ENCODE peak calls at places on chromosomes 7 and 10, in eight cellular contexts. One of them, this sample, is unnamed.

GRCh38 chr7:158442260-158442659 is 145.4 kb downstream of the PTPRN2 start:
- DNase-seq in AG04449: no peak
- DNase-seq in neural crest cell: no peak
- DNase-seq in CD4-positive, alpha-beta T cell: no peak
- DNase-seq in AG10803: no peak
- DNase-seq in osteoblast: no peak
- DNase-seq in AG09319: no peak
- DNase-seq in CD8-positive, alpha-beta T cell: no peak
- DNase-seq in this sample: no peak

GRCh38 chr7:134827889-134828288 is 48.5 kb downstream of the CALD1 start:
- DNase-seq in AG04449: no peak
- DNase-seq in neural crest cell: no peak
- DNase-seq in CD4-positive, alpha-beta T cell: no peak
- DNase-seq in AG10803: peak; percentile 72
- DNase-seq in osteoblast: no peak
- DNase-seq in AG09319: no peak
- DNase-seq in CD8-positive, alpha-beta T cell: no peak
- DNase-seq in this sample: no peak

GRCh38 chr7:128763541-128763940 is 12.1 kb downstream of the OPN1SW start:
- DNase-seq in AG04449: no peak
- DNase-seq in neural crest cell: no peak
- DNase-seq in CD4-positive, alpha-beta T cell: no peak
- DNase-seq in AG10803: peak; percentile 26
- DNase-seq in osteoblast: no peak
- DNase-seq in AG09319: no peak
- DNase-seq in CD8-positive, alpha-beta T cell: no peak
- DNase-seq in this sample: no peak

GRCh38 chr10:31051703-31052102 is 20.0 kb upstream of the ZNF438 start:
- DNase-seq in AG04449: no peak
- DNase-seq in neural crest cell: no peak
- DNase-seq in CD4-positive, alpha-beta T cell: no peak
- DNase-seq in AG10803: no peak
- DNase-seq in osteoblast: peak; percentile 47
- DNase-seq in AG09319: no peak
- DNase-seq in CD8-positive, alpha-beta T cell: no peak
- DNase-seq in this sample: no peak

GRCh38 chr10:76315240-76315639 is 883.8 kb downstream of the LRMDA start:
- DNase-seq in AG04449: no peak
- DNase-seq in neural crest cell: no peak
- DNase-seq in CD4-positive, alpha-beta T cell: no peak
- DNase-seq in AG10803: no peak
- DNase-seq in osteoblast: no peak
- DNase-seq in AG09319: no peak
- DNase-seq in CD8-positive, alpha-beta T cell: no peak
- DNase-seq in this sample: no peak

GRCh38 chr10:6151087-6151977 is 51.4 kb upstream of the PFKFB3 start:
- DNase-seq in AG04449: no peak
- DNase-seq in neural crest cell: peak; percentile 39
- DNase-seq in CD4-positive, alpha-beta T cell: no peak
- DNase-seq in AG10803: peak; percentile 61
- DNase-seq in osteoblast: peak; percentile 96
- DNase-seq in AG09319: no peak
- DNase-seq in CD8-positive, alpha-beta T cell: no peak
- DNase-seq in this sample: no peak

GRCh38 chr10:44935201-44935960 is 24.2 kb upstream of the RASSF4 start:
- DNase-seq in AG04449: peak; percentile 85
- DNase-seq in neural crest cell: no peak
- DNase-seq in CD4-positive, alpha-beta T cell: no peak
- DNase-seq in AG10803: peak; percentile 92
- DNase-seq in osteoblast: peak; percentile 84
- DNase-seq in AG09319: no peak
- DNase-seq in CD8-positive, alpha-beta T cell: no peak
- DNase-seq in this sample: no peak

GRCh38 chr7:45035909-45036308 is 35.9 kb downstream of the CCM2 start:
- DNase-seq in AG04449: no peak
- DNase-seq in neural crest cell: no peak
- DNase-seq in CD4-positive, alpha-beta T cell: no peak
- DNase-seq in AG10803: no peak
- DNase-seq in osteoblast: no peak
- DNase-seq in AG09319: no peak
- DNase-seq in CD8-positive, alpha-beta T cell: no peak
- DNase-seq in this sample: no peak

GRCh38 chr7:134587736-134588135 is 38.8 kb downstream of the AKR1B15 start:
- DNase-seq in AG04449: no peak
- DNase-seq in neural crest cell: no peak
- DNase-seq in CD4-positive, alpha-beta T cell: no peak
- DNase-seq in AG10803: no peak
- DNase-seq in osteoblast: no peak
- DNase-seq in AG09319: no peak
- DNase-seq in CD8-positive, alpha-beta T cell: no peak
- DNase-seq in this sample: no peak

GRCh38 chr7:99674995-99675742 is 4.6 kb downstream of the CYP3A5 start:
- DNase-seq in AG04449: no peak
- DNase-seq in neural crest cell: no peak
- DNase-seq in CD4-positive, alpha-beta T cell: no peak
- DNase-seq in AG10803: no peak
- DNase-seq in osteoblast: no peak
- DNase-seq in AG09319: no peak
- DNase-seq in CD8-positive, alpha-beta T cell: no peak
- DNase-seq in this sample: no peak

GRCh38 chr10:70272925-70273316 is 10.9 kb downstream of the NPFFR1 start:
- DNase-seq in AG04449: no peak
- DNase-seq in neural crest cell: no peak
- DNase-seq in CD4-positive, alpha-beta T cell: no peak
- DNase-seq in AG10803: peak; percentile 15
- DNase-seq in osteoblast: no peak
- DNase-seq in AG09319: no peak
- DNase-seq in CD8-positive, alpha-beta T cell: no peak
- DNase-seq in this sample: no peak

GRCh38 chr7:17297243-17297642 is 1.2 kb upstream of the AHR start:
- DNase-seq in AG04449: no peak
- DNase-seq in neural crest cell: no peak
- DNase-seq in CD4-positive, alpha-beta T cell: no peak
- DNase-seq in AG10803: no peak
- DNase-seq in osteoblast: no peak
- DNase-seq in AG09319: no peak
- DNase-seq in CD8-positive, alpha-beta T cell: no peak
- DNase-seq in this sample: no peak

GRCh38 chr7:28490831-28491230 is 78.5 kb downstream of the CREB5 start:
- DNase-seq in AG04449: no peak
- DNase-seq in neural crest cell: no peak
- DNase-seq in CD4-positive, alpha-beta T cell: no peak
- DNase-seq in AG10803: no peak
- DNase-seq in osteoblast: peak; percentile 75
- DNase-seq in AG09319: no peak
- DNase-seq in CD8-positive, alpha-beta T cell: no peak
- DNase-seq in this sample: no peak

GRCh38 chr7:139798221-139798620 is 20.4 kb upstream of the HIPK2 start:
- DNase-seq in AG04449: no peak
- DNase-seq in neural crest cell: no peak
- DNase-seq in CD4-positive, alpha-beta T cell: no peak
- DNase-seq in AG10803: no peak
- DNase-seq in osteoblast: no peak
- DNase-seq in AG09319: no peak
- DNase-seq in CD8-positive, alpha-beta T cell: no peak
- DNase-seq in this sample: no peak

GRCh38 chr10:101602767-101603398 is 14.8 kb downstream of the DPCD start:
- DNase-seq in AG04449: no peak
- DNase-seq in neural crest cell: peak; percentile 88
- DNase-seq in CD4-positive, alpha-beta T cell: peak; percentile 12
- DNase-seq in AG10803: peak; percentile 63
- DNase-seq in osteoblast: peak; percentile 91
- DNase-seq in AG09319: peak; percentile 20
- DNase-seq in CD8-positive, alpha-beta T cell: peak; percentile 31
- DNase-seq in this sample: peak; percentile 46

GRCh38 chr10:88831709-88832108 is 19.9 kb downstream of the ANKRD22 start:
- DNase-seq in AG04449: no peak
- DNase-seq in neural crest cell: no peak
- DNase-seq in CD4-positive, alpha-beta T cell: no peak
- DNase-seq in AG10803: no peak
- DNase-seq in osteoblast: no peak
- DNase-seq in AG09319: no peak
- DNase-seq in CD8-positive, alpha-beta T cell: peak; percentile 7
- DNase-seq in this sample: no peak

GRCh38 chr10:124730790-124731189 is 13.4 kb downstream of the FAM53B start:
- DNase-seq in AG04449: no peak
- DNase-seq in neural crest cell: no peak
- DNase-seq in CD4-positive, alpha-beta T cell: no peak
- DNase-seq in AG10803: no peak
- DNase-seq in osteoblast: no peak
- DNase-seq in AG09319: no peak
- DNase-seq in CD8-positive, alpha-beta T cell: no peak
- DNase-seq in this sample: no peak
- TF ChIP-seq CTCF in AG04449: no peak
- TF ChIP-seq CTCF in neural crest cell: no peak
- TF ChIP-seq CTCF in CD4-positive, alpha-beta T cell: no peak
- TF ChIP-seq CTCF in AG10803: no peak
- TF ChIP-seq CTCF in osteoblast: no peak
- TF ChIP-seq CTCF in AG09319: no peak
- TF ChIP-seq CTCF in CD8-positive, alpha-beta T cell: no peak
- TF ChIP-seq CTCF in this sample: no peak

DNA sequence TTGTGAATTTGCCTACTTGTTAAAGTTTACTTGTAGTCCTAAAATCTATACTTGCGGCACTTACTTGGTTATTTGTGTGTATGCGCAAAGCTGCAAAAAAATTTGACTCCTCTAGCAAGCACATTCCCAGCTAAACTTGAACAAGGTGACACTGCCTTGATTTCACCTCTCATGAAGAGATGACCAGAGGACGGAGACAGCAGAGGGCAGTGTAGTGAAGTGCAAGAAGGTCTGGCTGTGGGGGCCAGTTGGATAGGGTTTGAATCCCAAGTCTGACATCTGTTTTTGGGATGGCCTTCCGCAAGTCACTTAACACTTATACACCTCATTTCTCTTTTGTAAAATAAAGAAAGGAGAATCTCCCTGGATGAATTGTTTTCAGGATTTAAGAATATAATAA is 15.7 kb downstream of the SLK start:
- DNase-seq in AG04449: no peak
- DNase-seq in neural crest cell: no peak
- DNase-seq in CD4-positive, alpha-beta T cell: no peak
- DNase-seq in AG10803: no peak
- DNase-seq in osteoblast: no peak
- DNase-seq in AG09319: no peak
- DNase-seq in CD8-positive, alpha-beta T cell: no peak
- DNase-seq in this sample: no peak
- TF ChIP-seq CTCF in AG04449: no peak
- TF ChIP-seq CTCF in neural crest cell: peak; percentile 26
- TF ChIP-seq CTCF in CD4-positive, alpha-beta T cell: no peak
- TF ChIP-seq CTCF in AG10803: peak; percentile 15
- TF ChIP-seq CTCF in osteoblast: no peak
- TF ChIP-seq CTCF in AG09319: no peak
- TF ChIP-seq CTCF in CD8-positive, alpha-beta T cell: no peak
- TF ChIP-seq CTCF in this sample: peak; percentile 45

DNA sequence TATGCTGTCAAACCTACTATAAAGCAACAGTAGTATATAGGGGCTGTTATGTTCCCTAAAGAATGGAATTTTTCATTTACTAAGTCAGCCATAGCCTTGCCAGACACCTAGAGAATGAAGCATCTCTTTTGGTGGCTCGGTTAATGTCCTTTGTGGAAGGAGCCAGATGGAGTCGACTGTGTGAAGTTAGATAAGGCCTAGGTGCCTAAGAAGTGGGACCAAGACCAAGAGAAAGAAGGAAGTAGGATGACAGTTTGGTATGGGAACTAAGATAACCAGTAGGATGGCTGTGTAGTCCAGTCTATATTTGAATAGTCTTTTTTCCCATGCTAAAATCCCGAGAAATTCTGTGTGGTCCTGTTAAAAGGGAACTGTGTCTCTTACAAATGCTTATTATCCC is 62.2 kb downstream of the REEP3 start:
- DNase-seq in AG04449: no peak
- DNase-seq in neural crest cell: no peak
- DNase-seq in CD4-positive, alpha-beta T cell: no peak
- DNase-seq in AG10803: no peak
- DNase-seq in osteoblast: no peak
- DNase-seq in AG09319: no peak
- DNase-seq in CD8-positive, alpha-beta T cell: no peak
- DNase-seq in this sample: no peak
- TF ChIP-seq CTCF in AG04449: no peak
- TF ChIP-seq CTCF in neural crest cell: no peak
- TF ChIP-seq CTCF in CD4-positive, alpha-beta T cell: no peak
- TF ChIP-seq CTCF in AG10803: no peak
- TF ChIP-seq CTCF in osteoblast: no peak
- TF ChIP-seq CTCF in AG09319: no peak
- TF ChIP-seq CTCF in CD8-positive, alpha-beta T cell: no peak
- TF ChIP-seq CTCF in this sample: no peak

GRCh38 chr7:5424689-5425506 is 1.3 kb upstream of the TNRC18 start:
- DNase-seq in AG04449: no peak
- DNase-seq in neural crest cell: peak; percentile 30
- DNase-seq in CD4-positive, alpha-beta T cell: no peak
- DNase-seq in AG10803: peak; percentile 66
- DNase-seq in osteoblast: peak; percentile 88
- DNase-seq in AG09319: no peak
- DNase-seq in CD8-positive, alpha-beta T cell: no peak
- DNase-seq in this sample: no peak
- TF ChIP-seq CTCF in AG04449: no peak
- TF ChIP-seq CTCF in neural crest cell: peak; percentile 16
- TF ChIP-seq CTCF in CD4-positive, alpha-beta T cell: no peak
- TF ChIP-seq CTCF in AG10803: peak; percentile 19
- TF ChIP-seq CTCF in osteoblast: no peak
- TF ChIP-seq CTCF in AG09319: no peak
- TF ChIP-seq CTCF in CD8-positive, alpha-beta T cell: no peak
- TF ChIP-seq CTCF in this sample: peak; percentile 26

This sample was measured in chondrocyte.